ENCODE peak calls at places on chromosome 1, in eight cellular contexts. P is neuronal stem cell, D is GM23248, L is keratinocyte, S is IMR-90, G is mammary epithelial cell, C is neural progenitor cell, T is fibroblast of lung. N is an unnamed sample.
A peak's percentile ranks its signal among the peaks of the same experiment; 100 is the strongest.

GRCh38 chr1:31397360-31398095 is 15.5 kb upstream of the SERINC2 start:
- DNase-seq in P (no peak), D (peak; percentile 55), L (no peak), S (peak; percentile 38), G (peak; percentile 56), C (no peak), T (peak; percentile 62), N (no peak)

GRCh38 chr1:97730271-97730670 is 190.6 kb downstream of the DPYD start:
- DNase-seq in P (no peak), D (no peak), L (no peak), S (no peak), G (no peak), C (no peak), T (no peak), N (no peak)

GRCh38 chr1:113545210-113545609 is 154.9 kb downstream of the MAGI3 start:
- DNase-seq in P (no peak), D (no peak), L (peak; percentile 7), S (no peak), G (peak; percentile 68), C (no peak), T (no peak), N (no peak)

GRCh38 chr1:38677756-38678155 is 181.8 kb downstream of the RRAGC start:
- DNase-seq in P (no peak), D (no peak), L (no peak), S (no peak), G (no peak), C (no peak), T (no peak), N (no peak)

GRCh38 chr1:219518168-219518905 is 94.6 kb downstream of the ZC3H11B start:
- DNase-seq in P (no peak), D (peak; percentile 47), L (peak; percentile 11), S (peak; percentile 63), G (peak; percentile 69), C (no peak), T (peak; percentile 98), N (no peak)

GRCh38 chr1:61561666-61562065 is 163.3 kb downstream of the TM2D1 start:
- DNase-seq in P (no peak), D (peak; percentile 69), L (no peak), S (no peak), G (peak; percentile 58), C (no peak), T (no peak), N (no peak)

GRCh38 chr1:225427249-225428065 is at the start of gene LBR:
- DNase-seq in P (peak; percentile 40), D (peak; percentile 71), L (no peak), S (peak; percentile 16), G (no peak), C (peak; percentile 86), T (peak; percentile 42), N (no peak)

GRCh38 chr1:19473119-19473518 is 12.2 kb downstream of the CAPZB start:
- DNase-seq in P (no peak), D (no peak), L (no peak), S (no peak), G (no peak), C (no peak), T (no peak), N (no peak)

GRCh38 chr1:48582408-48582807 is 110.4 kb upstream of the SPATA6 start:
- DNase-seq in P (no peak), D (no peak), L (no peak), S (no peak), G (peak; percentile 26), C (no peak), T (no peak), N (no peak)

GRCh38 chr1:70990460-70991253 is 57.0 kb downstream of the PTGER3 start:
- DNase-seq in P (no peak), D (no peak), L (no peak), S (no peak), G (no peak), C (no peak), T (no peak), N (no peak)

GRCh38 chr1:11929849-11930248 is 3.6 kb upstream of the KIAA2013 start:
- DNase-seq in P (no peak), D (peak; percentile 85), L (no peak), S (peak; percentile 71), G (peak; percentile 53), C (no peak), T (no peak), N (no peak)

GRCh38 chr1:50700226-50701020 is 259.6 kb downstream of the FAF1 start:
- DNase-seq in P (peak; percentile 69), D (no peak), L (no peak), S (no peak), G (no peak), C (peak; percentile 91), T (peak; percentile 17), N (peak; percentile 72)

DNA sequence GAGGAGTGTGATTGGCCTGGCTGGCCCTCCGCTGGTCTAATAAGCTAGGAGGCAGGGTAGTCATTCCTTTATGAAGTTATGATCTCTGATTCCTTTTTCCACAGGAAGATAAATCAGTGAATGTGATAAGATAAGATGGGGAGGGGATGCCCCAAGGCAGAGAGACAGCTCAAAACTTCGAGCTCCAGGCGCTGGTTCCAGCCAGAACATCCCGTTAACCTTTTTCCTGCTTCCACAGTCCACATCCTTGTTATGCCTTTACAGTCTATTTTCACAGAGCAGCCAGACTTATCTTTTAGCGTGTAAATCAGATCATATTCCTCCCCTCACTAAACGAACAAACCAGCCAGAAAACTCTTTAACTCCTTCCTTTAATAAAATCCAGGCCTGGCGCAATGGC is 38.5 kb upstream of the BMP8B start:
- DNase-seq in P (no peak), D (no peak), L (no peak), S (no peak), G (no peak), C (no peak), T (no peak), N (no peak)
- H3K9me3 ChIP-seq in P (no peaks in the 10 kb centered on the region), D (no peaks in the 10 kb centered on the region), L (no peaks in the 10 kb centered on the region), S (no peaks in the 10 kb centered on the region), G (no peaks in the 10 kb centered on the region), C (no peaks in the 10 kb centered on the region), T (no peaks in the 10 kb centered on the region), N (no peaks in the 10 kb centered on the region)

GRCh38 chr1:156196445-156196844 is 2.5 kb downstream of the SLC25A44 start:
- DNase-seq in P (no peak), D (no peak), L (no peak), S (no peak), G (no peak), C (no peak), T (no peak), N (no peak)
- H3K9ac ChIP-seq in P (no peak overlapping the region), D (no peak overlapping the region), L (no peak overlapping the region), S (no peak overlapping the region), G (no peak overlapping the region), C (no peak overlapping the region), T (no peak overlapping the region), N (no peak overlapping the region)

GRCh38 chr1:2854151-2854550 is 52.7 kb upstream of the TTC34 start:
- DNase-seq in P (no peak), D (no peak), L (no peak), S (no peak), G (no peak), C (no peak), T (no peak), N (no peak)

GRCh38 chr1:2856076-2856390 is 54.5 kb upstream of the TTC34 start:
- DNase-seq in P (no peak), D (no peak), L (no peak), S (no peak), G (no peak), C (no peak), T (no peak), N (no peak)

GRCh38 chr1:2853711-2854110 is 52.2 kb upstream of the TTC34 start:
- DNase-seq in P (no peak), D (no peak), L (no peak), S (no peak), G (no peak), C (no peak), T (no peak), N (no peak)

GRCh38 chr1:2855206-2856075 is 53.9 kb upstream of the TTC34 start:
- DNase-seq in P (no peak), D (no peak), L (no peak), S (no peak), G (no peak), C (no peak), T (no peak), N (no peak)

DNA sequence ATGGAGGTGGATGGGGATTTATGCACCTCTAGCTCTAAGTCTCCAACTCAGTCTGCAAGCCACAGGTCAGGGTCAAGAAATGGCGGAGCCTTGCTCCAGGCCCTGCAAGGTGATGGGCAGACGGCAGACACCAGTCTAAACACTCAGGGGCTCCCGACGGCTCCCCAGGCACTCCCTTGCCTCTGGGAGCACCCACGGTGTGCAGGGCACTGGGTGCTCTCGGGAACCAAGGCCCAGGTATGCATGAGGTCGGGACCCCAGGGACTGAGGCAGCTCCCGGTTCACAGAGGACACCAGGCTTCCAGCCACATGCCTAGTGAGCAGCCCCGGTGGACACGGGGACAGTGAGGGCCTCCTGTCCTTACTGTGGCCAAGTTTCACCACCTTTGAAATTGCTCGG is 53.1 kb upstream of the TTC34 start:
- DNase-seq in P (no peak), D (no peak), L (no peak), S (no peak), G (no peak), C (no peak), T (no peak), N (no peak)
- H3K9me3 ChIP-seq in P (no peaks in the 10 kb centered on the region), D (no peaks in the 10 kb centered on the region), L (peaks cover 18% of the 10 kb centered on the region), S (peaks cover 45% of the 10 kb centered on the region), G (peaks cover 36% of the 10 kb centered on the region), C (peaks cover 5% of the 10 kb centered on the region), T (no peaks in the 10 kb centered on the region), N (no peaks in the 10 kb centered on the region)

GRCh38 chr1:150981177-150981804 is 801 bp upstream of the ANXA9 start:
- DNase-seq in P (no peak), D (peak; percentile 33), L (no peak), S (no peak), G (peak; percentile 51), C (peak; percentile 76), T (no peak), N (no peak)

GRCh38 chr1:150979723-150980056 is 2.4 kb upstream of the ANXA9 start:
- DNase-seq in P (no peak), D (no peak), L (no peak), S (no peak), G (no peak), C (no peak), T (no peak), N (no peak)

GRCh38 chr1:150976401-150976821 is 1.8 kb upstream of the CERS2 start:
- DNase-seq in P (no peak), D (no peak), L (no peak), S (no peak), G (no peak), C (no peak), T (no peak), N (no peak)

GRCh38 chr1:150976879-150977694 is 2.5 kb upstream of the CERS2 start:
- DNase-seq in P (no peak), D (peak; percentile 74), L (peak; percentile 75), S (no peak), G (peak; percentile 76), C (peak; percentile 53), T (no peak), N (no peak)

DNA sequence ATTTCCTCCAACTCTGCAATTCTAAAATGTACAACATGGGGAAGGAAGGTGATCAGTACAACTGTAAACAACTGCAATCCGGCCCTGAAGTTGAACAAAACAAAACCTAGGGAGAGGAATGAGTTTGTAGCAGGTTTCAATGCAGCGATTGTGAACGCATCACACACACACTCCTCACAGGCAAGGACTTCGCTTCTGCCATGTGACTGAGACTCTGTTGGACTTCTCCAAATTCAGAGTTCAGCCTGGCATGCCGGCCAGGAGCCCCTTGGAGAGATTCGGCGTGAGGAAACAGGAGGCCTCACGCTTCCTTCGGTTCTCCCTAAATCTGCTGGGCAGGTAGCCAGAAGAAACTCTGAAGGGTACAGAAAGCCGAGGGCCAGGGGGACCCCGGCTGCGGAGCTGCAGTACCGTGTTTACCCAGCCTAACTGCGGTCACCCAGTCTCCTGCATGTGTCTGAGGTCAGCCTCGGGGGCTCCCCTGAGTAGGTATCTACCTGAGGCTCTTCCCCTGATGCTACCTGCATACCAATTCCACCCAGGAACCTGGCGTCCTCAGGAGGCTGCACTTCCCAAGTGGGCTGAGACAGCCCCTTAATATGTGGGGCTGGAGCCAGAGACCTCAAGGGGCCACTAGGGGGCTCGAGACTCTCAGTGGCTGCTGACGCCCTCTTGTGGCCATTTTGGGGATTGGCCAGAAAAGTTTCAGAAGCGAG is 2.9 kb upstream of the ANXA9 start:
- DNase-seq in P (peak; percentile 93), D (peak; percentile 93), L (no peak), S (peak; percentile 85), G (peak; percentile 73), C (peak; percentile 94), T (peak; percentile 78), N (peak; percentile 64)
- H3K9ac ChIP-seq in P (peak overlapping the region; percentile 36), D (no peak overlapping the region), L (no peak overlapping the region), S (no peak overlapping the region), G (no peak overlapping the region), C (no peak overlapping the region), T (no peak overlapping the region), N (no peak overlapping the region)

N was measured in SK-N-MC.